ENCODE peak calls at places on chromosome 5, in six cellular contexts. A, R, Y, O, Q and T are unnamed samples.

GRCh38 chr5:36158144-36158543 is 6.2 kb downstream of the SKP2 start:
- DNase-seq in A (no peak), R (no peak), Y (peak), O (no peak), Q (no peak), T (no peak)

GRCh38 chr5:10329808-10330481 is 22.2 kb upstream of the CMBL start:
- DNase-seq in A (no peak), R (no peak), Y (peak), O (no peak), Q (no peak), T (no peak)

GRCh38 chr5:16869821-16870796 is 66.0 kb downstream of the MYO10 start:
- DNase-seq in A (no peak), R (no peak), Y (peak), O (no peak), Q (no peak), T (no peak)

GRCh38 chr5:165076686-165077085 is 1571.3 kb downstream of the MAT2B start:
- DNase-seq in A (no peak), R (no peak), Y (no peak), O (no peak), Q (no peak), T (no peak)

GRCh38 chr5:173823721-173824567 is 64.2 kb upstream of the CPEB4 start:
- DNase-seq in A (no peak), R (no peak), Y (peak), O (peak), Q (no peak), T (peak)

GRCh38 chr5:122019936-122020590 is 58.0 kb downstream of the LOX start:
- DNase-seq in A (no peak), R (no peak), Y (peak), O (no peak), Q (no peak), T (no peak)

GRCh38 chr5:139655727-139656271 is 7.7 kb downstream of the CXXC5 start:
- DNase-seq in A (no peak), R (no peak), Y (peak), O (peak), Q (no peak), T (peak)

GRCh38 chr5:143641549-143641955 is 170.4 kb upstream of the HMHB1 start:
- DNase-seq in A (peak), R (peak), Y (peak), O (no peak), Q (no peak), T (no peak)

GRCh38 chr5:79200573-79201183 is 35.3 kb upstream of the JMY start:
- DNase-seq in A (no peak), R (peak), Y (peak), O (peak), Q (peak), T (peak)

GRCh38 chr5:179763215-179763945 is 30.4 kb upstream of the LTC4S start:
- DNase-seq in A (no peak), R (peak), Y (peak), O (peak), Q (peak), T (peak)

GRCh38 chr5:8184455-8185063 is 315.6 kb downstream of the MTRR start:
- DNase-seq in A (no peak), R (peak), Y (peak), O (peak), Q (peak), T (peak)

GRCh38 chr5:16855475-16855874 is 80.6 kb downstream of the MYO10 start:
- DNase-seq in A (no peak), R (no peak), Y (peak), O (no peak), Q (no peak), T (no peak)

GRCh38 chr5:160260881-160261815 is 31.8 kb downstream of the FABP6 start:
- DNase-seq in A (no peak), R (no peak), Y (peak), O (peak), Q (peak), T (peak)

GRCh38 chr5:53191766-53192165 is 82.2 kb upstream of the MOCS2 start:
- DNase-seq in A (no peak), R (no peak), Y (peak), O (no peak), Q (no peak), T (no peak)

GRCh38 chr5:125550237-125550636 is 803.8 kb upstream of the ZNF608 start:
- DNase-seq in A (no peak), R (no peak), Y (peak), O (no peak), Q (no peak), T (no peak)

DNA sequence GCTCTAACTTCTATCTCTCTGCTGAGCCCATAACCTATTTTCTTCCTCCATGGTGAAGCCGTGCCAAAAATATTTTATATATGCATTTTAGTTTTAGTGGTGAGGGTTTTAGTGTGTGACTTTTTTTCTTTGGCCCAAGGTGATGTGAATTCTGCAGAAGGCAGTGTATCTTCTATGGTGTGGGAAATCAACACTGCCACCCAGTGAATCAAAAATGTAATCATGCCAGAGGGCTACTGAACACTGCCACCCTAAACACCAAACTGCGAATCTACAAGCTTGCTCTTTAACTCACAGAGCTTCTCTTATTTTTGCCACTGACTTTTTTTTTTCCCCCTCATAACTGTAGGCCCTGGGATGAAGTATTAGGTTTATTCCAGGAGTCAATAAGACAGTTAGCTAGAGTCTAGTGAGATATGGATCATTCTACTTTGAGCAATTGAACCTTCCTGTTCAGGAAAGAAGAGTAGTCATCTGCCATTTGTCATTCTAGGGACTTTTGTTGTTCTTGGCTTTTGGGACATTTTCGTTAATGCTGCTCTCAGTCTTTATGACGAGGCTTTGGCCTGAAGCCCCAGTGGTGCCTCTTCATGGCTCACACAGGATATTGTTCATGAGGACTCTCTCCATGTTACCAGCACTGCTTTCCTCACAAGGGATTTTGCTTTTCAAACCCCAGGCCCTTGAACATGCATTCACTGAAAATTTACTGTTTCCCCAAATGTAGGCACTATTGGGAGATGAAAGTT is 53.1 kb downstream of the C7 start:
- DNase-seq in A (no peak), R (no peak), Y (no peak), O (no peak), Q (no peak), T (no peak)
- TF ChIP-seq BHLHE40 in A (no peak), R (no peak), Y (no peak), O (no peak), Q (no peak), T (no peak)

GRCh38 chr5:97377582-97377981 is 194.5 kb upstream of the RIOK2 start:
- DNase-seq in A (no peak), R (no peak), Y (no peak), O (no peak), Q (no peak), T (no peak)
- TF ChIP-seq BHLHE40 in A (no peak), R (no peak), Y (no peak), O (no peak), Q (no peak), T (no peak)

GRCh38 chr5:137389042-137389441 is 110.1 kb downstream of the SPOCK1 start:
- DNase-seq in A (no peak), R (no peak), Y (no peak), O (no peak), Q (no peak), T (no peak)
- TF ChIP-seq BHLHE40 in A (no peak), R (no peak), Y (no peak), O (no peak), Q (no peak), T (no peak)

GRCh38 chr5:90305022-90305720 is 104.4 kb downstream of the CETN3 start:
- DNase-seq in A (no peak), R (no peak), Y (no peak), O (no peak), Q (no peak), T (no peak)

GRCh38 chr5:90306613-90307012 is 102.9 kb downstream of the CETN3 start:
- DNase-seq in A (no peak), R (no peak), Y (no peak), O (no peak), Q (no peak), T (no peak)

GRCh38 chr5:90297045-90297764 is 112.4 kb downstream of the CETN3 start:
- DNase-seq in A (no peak), R (peak), Y (no peak), O (no peak), Q (no peak), T (no peak)

DNA sequence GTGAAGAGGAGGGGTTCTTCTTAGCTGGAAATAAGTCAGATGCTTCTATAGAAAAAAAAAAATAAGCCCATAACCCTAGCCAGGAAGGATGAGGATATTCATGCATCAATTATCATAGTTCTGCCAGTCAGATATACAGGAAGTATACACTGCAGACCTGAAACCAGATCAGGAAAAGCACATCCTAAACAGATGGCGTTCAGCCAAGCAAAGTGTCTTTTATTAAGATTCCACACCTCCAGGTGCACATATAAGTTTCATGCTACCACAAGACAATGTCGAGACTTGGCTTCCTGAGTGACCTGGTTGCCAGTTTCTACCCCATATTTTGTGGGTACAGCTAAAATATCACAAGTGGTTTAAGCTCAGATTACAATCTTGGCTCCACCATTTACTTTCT is 108.3 kb downstream of the CETN3 start:
- DNase-seq in A (peak), R (no peak), Y (no peak), O (no peak), Q (no peak), T (no peak)
- TF ChIP-seq BHLHE40 in A (no peak), R (no peak), Y (no peak), O (no peak), Q (no peak), T (no peak)